ENCODE peak calls at places on chromosomes 2 and 18, in nine cellular contexts. O is CD8-positive, alpha-beta T cell; A is A549; Z is CD4-positive, alpha-beta T cell; X is body of pancreas; W is psoas muscle; J is aorta; M is hepatocyte; P is OCI-LY7. E is an unnamed sample.

GRCh38 chr2:202529389-202529788 is 105.4 kb upstream of the FAM117B start:
- DNase-seq in X (no peak), O (no peak), A (no peak), P (no peak), Z (no peak), M (no peak), J (no peak), W (no peak), E (no peak)

GRCh38 chr2:239239607-239240479 is 161.0 kb downstream of the HDAC4 start:
- DNase-seq in P (no peak), O (no peak), X (no peak), Z (no peak), M (no peak), A (no peak), J (no peak), W (no peak), E (no peak)

GRCh38 chr2:46315103-46315890 is 18.1 kb downstream of the EPAS1 start:
- DNase-seq in X (peak), Z (no peak), P (no peak), J (peak), M (peak), A (peak), W (peak), O (no peak), E (peak)

GRCh38 chr2:54206596-54206995 is 49.4 kb downstream of the TSPYL6 start:
- DNase-seq in J (no peak), O (no peak), M (peak), X (no peak), A (peak), P (peak), Z (no peak), W (no peak), E (no peak)

GRCh38 chr2:119431976-119432881 is 575 bp downstream of the TMEM37 start:
- DNase-seq in J (peak), X (peak), W (no peak), Z (no peak), A (no peak), P (no peak), M (no peak), O (no peak), E (peak)

GRCh38 chr2:173288561-173288960 is 66.1 kb upstream of the CDCA7 start:
- DNase-seq in P (no peak), X (no peak), O (no peak), M (no peak), A (peak), W (no peak), Z (no peak), J (no peak), E (no peak)

GRCh38 chr2:74425523-74425922 is 4.0 kb downstream of the WDR54 start:
- DNase-seq in W (no peak), M (peak), J (no peak), P (no peak), A (no peak), O (no peak), X (no peak), Z (no peak), E (no peak)

GRCh38 chr18:8982416-8983183 is 119.9 kb upstream of the NDUFV2 start:
- DNase-seq in A (peak), P (peak), O (no peak), W (no peak), M (peak), Z (no peak), X (peak), J (no peak), E (peak)

GRCh38 chr2:10119601-10120157 is 2.9 kb upstream of the RRM2 start:
- DNase-seq in X (no peak), M (no peak), P (no peak), A (no peak), J (no peak), Z (no peak), W (no peak), O (no peak), E (no peak)

GRCh38 chr2:38409904-38410167 is 32.8 kb upstream of the ATL2 start:
- DNase-seq in P (no peak), O (no peak), X (no peak), A (no peak), M (no peak), J (no peak), Z (no peak), W (no peak), E (no peak)

GRCh38 chr2:45311559-45311958 is 299.5 kb downstream of the SRBD1 start:
- DNase-seq in P (no peak), Z (no peak), W (no peak), A (no peak), J (no peak), M (no peak), O (no peak), X (no peak), E (no peak)

GRCh38 chr2:230244211-230244610 is 18.7 kb downstream of the SP140 start:
- DNase-seq in J (no peak), Z (no peak), P (no peak), M (no peak), W (no peak), A (no peak), X (no peak), O (no peak), E (no peak)

GRCh38 chr2:229273384-229274338 is 2.6 kb upstream of the PID1 start:
- DNase-seq in M (peak), A (peak), O (no peak), X (peak), Z (no peak), J (peak), P (peak), W (no peak), E (peak)

GRCh38 chr2:219687882-219688559 is 60.6 kb downstream of the SLC4A3 start:
- DNase-seq in J (no peak), P (peak), Z (no peak), M (no peak), X (peak), W (no peak), A (no peak), O (no peak), E (no peak)

GRCh38 chr2:109218087-109218791 is 89.2 kb downstream of the SH3RF3 start:
- DNase-seq in O (peak), A (no peak), M (no peak), X (no peak), W (no peak), J (no peak), P (no peak), Z (no peak), E (no peak)

GRCh38 chr2:134677866-134678774 is 40.7 kb downstream of the TMEM163 start:
- DNase-seq in P (no peak), X (peak), J (no peak), A (no peak), Z (no peak), M (no peak), W (no peak), O (no peak), E (no peak)

GRCh38 chr2:24404582-24404981 is 44.2 kb upstream of the ITSN2 start:
- DNase-seq in W (peak), X (no peak), J (no peak), M (no peak), A (no peak), Z (no peak), P (no peak), O (no peak), E (no peak)

GRCh38 chr2:43184339-43184895 is 42.0 kb downstream of the ZFP36L2 start:
- DNase-seq in W (no peak), P (no peak), M (peak), A (peak), O (peak), J (no peak), X (no peak), Z (no peak), E (peak)

GRCh38 chr2:123154195-123154594 is 870.9 kb upstream of the CNTNAP5 start:
- DNase-seq in O (no peak), Z (no peak), X (no peak), J (no peak), P (no peak), A (no peak), W (no peak), M (no peak), E (no peak)

GRCh38 chr2:100742884-100743283 is 77.1 kb upstream of the NPAS2 start:
- DNase-seq in W (peak), J (no peak), O (no peak), X (no peak), M (peak), P (no peak), Z (no peak), A (no peak), E (no peak)

GRCh38 chr2:219252570-219252899 is 508 bp upstream of the TUBA4B start:
- DNase-seq in X (peak), O (peak), Z (no peak), W (peak), M (no peak), J (no peak), P (no peak), A (peak), E (peak)

GRCh38 chr2:14944562-14945346 is 312.2 kb downstream of the LRATD1 start:
- DNase-seq in M (peak), W (no peak), J (no peak), A (no peak), P (peak), O (no peak), Z (no peak), X (peak), E (no peak)

GRCh38 chr18:73614812-73615211 is 532.8 kb downstream of the FBXO15 start:
- DNase-seq in P (no peak), A (no peak), Z (no peak), W (no peak), J (no peak), O (no peak), M (no peak), X (no peak), E (no peak)

GRCh38 chr2:9311488-9311887 is 104.9 kb downstream of the ASAP2 start:
- DNase-seq in O (no peak), X (peak), W (peak), M (no peak), J (peak), A (no peak), Z (no peak), P (no peak), E (no peak)

GRCh38 chr2:136235451-136236418 is 117.8 kb upstream of the CXCR4 start:
- DNase-seq in M (no peak), P (no peak), O (no peak), J (no peak), X (no peak), Z (no peak), W (no peak), A (peak), E (no peak)

GRCh38 chr2:99404800-99405669 is 67.8 kb downstream of the EIF5B start:
- DNase-seq in A (no peak), M (no peak), O (no peak), P (no peak), J (no peak), X (no peak), W (no peak), Z (no peak), E (no peak)

GRCh38 chr2:159201321-159202063 is 85.0 kb downstream of the WDSUB1 start:
- DNase-seq in X (no peak), O (no peak), P (no peak), Z (no peak), A (no peak), J (no peak), W (no peak), M (no peak), E (no peak)

GRCh38 chr2:169661263-169661662 is 32.9 kb downstream of the CFAP210 start:
- DNase-seq in Z (no peak), X (no peak), A (no peak), M (no peak), J (no peak), O (no peak), P (no peak), W (no peak), E (no peak)

GRCh38 chr18:8260847-8261246 is 348.4 kb upstream of the RAB12 start:
- DNase-seq in A (no peak), Z (no peak), X (no peak), M (no peak), J (no peak), P (no peak), W (no peak), O (no peak), E (no peak)

GRCh38 chr2:111698089-111698488 is 185.9 kb downstream of the ANAPC1 start:
- DNase-seq in X (no peak), J (no peak), W (no peak), O (no peak), P (no peak), A (no peak), M (no peak), Z (no peak), E (peak)

GRCh38 chr18:33210575-33211189 is 229.8 kb downstream of the CCDC178 start:
- DNase-seq in Z (no peak), O (no peak), W (no peak), X (no peak), M (peak), J (no peak), P (peak), A (no peak), E (no peak)

GRCh38 chr18:52670903-52671302 is 330.9 kb downstream of the DCC start:
- DNase-seq in P (peak), O (no peak), Z (no peak), M (peak), A (peak), W (no peak), X (peak), J (no peak), E (no peak)

GRCh38 chr18:22223263-22223960 is 54.0 kb downstream of the GATA6 start:
- DNase-seq in Z (no peak), P (no peak), O (no peak), X (peak), A (peak), M (peak), W (peak), J (peak), E (peak)

GRCh38 chr2:181058378-181059269 is 78.2 kb downstream of the UBE2E3 start:
- DNase-seq in X (peak), P (peak), A (no peak), O (peak), W (no peak), Z (no peak), M (peak), J (no peak), E (peak)

GRCh38 chr2:61679096-61679495 is 140.9 kb upstream of the XPO1 start:
- DNase-seq in J (no peak), O (no peak), Z (no peak), M (no peak), W (no peak), X (no peak), A (no peak), P (no peak), E (no peak)

GRCh38 chr2:160442603-160443002 is 51.0 kb downstream of the RBMS1 start:
- DNase-seq in P (no peak), W (no peak), A (no peak), J (no peak), O (no peak), X (no peak), Z (no peak), M (no peak), E (no peak)

GRCh38 chr2:71043531-71044407 is 24.7 kb upstream of the NAGK start:
- DNase-seq in J (no peak), O (no peak), Z (no peak), P (no peak), A (no peak), X (no peak), W (no peak), M (no peak), E (no peak)

GRCh38 chr2:222912776-222913175 is 51.9 kb downstream of the ACSL3 start:
- DNase-seq in W (no peak), X (no peak), Z (no peak), J (no peak), O (no peak), P (peak), A (no peak), M (no peak), E (no peak)
- H3K27ac ChIP-seq in W (peak), X (no peak), Z (no peak), J (no peak), O (no peak), P (peak), A (no peak), M (no peak), E (no peak)

DNA sequence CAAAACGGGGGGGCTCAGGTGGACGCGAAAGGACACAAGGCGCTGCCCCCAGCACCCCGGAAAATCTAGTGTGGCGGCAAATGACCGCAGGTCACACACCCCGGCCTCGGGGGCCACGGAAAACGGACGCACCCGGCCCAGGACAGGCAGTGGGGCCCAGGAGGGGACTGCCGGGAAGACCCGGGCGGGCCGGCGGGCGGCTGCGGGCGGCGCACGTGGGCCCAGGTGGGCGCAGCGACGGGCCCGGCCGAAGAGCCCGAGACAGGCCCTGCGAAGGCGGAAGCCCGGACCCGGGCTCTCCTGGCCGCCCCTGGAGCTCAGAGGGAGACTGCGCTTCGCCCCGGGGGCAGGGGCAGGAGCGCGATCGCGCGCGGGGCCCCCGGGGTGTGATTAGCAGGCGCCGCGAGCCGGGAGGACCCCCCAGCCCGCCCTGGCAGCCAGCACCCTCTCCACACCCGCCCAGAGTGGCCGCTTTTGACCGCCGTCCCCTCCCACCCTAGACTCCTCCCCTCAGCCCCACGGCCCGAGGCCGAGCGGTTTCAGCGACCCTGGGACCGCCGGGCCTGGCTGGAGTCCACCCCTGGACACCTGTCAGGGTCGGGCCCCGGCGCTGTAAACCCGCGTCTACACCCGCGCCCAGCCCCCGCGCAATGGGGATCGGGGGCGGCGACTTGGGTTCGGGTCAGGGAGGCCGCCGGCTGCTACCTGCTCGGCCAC is 773 bp downstream of the MBP start:
- DNase-seq in X (peak), Z (peak), W (peak), P (peak), O (peak), J (peak), M (peak), A (no peak), E (peak)
- H3K27ac ChIP-seq in X (peak), Z (peak), W (peak), P (peak), O (peak), J (peak), M (peak), A (peak), E (peak)

GRCh38 chr18:6868033-6868432 is 138.5 kb downstream of the ARHGAP28 start:
- DNase-seq in J (no peak), W (no peak), M (no peak), P (no peak), Z (no peak), A (no peak), O (no peak), X (no peak), E (no peak)
- H3K27ac ChIP-seq in J (no peak), W (no peak), M (no peak), P (no peak), Z (no peak), A (no peak), O (no peak), X (no peak), E (no peak)

GRCh38 chr2:88329815-88330603 is 122.5 kb downstream of the FOXI3 start:
- DNase-seq in W (no peak), M (peak), J (no peak), X (no peak), Z (no peak), P (no peak), A (no peak), O (no peak), E (no peak)
- H3K27ac ChIP-seq in W (no peak), M (peak), J (no peak), X (no peak), Z (no peak), P (no peak), A (no peak), O (no peak), E (no peak)

DNA sequence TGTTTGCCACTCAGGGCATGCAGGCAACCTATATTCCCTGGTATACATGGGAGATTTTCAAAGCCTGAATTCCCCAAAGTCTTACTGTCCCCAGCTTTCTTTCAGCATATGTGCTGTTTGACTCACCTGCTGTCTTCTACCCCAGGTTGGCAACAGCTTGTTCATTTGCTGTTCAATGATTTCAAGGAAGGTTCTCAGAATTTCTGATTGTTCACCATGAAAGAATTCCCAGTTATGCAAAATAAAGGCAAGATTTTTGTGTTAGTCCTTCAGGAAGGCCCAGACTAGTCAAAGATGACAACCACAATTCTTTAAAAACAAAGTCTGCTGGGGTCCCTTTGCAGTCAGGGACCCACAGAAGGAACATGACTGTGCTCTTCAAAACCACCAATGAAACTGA is 1057.8 kb upstream of the CDH2 start:
- DNase-seq in X (no peak), J (no peak), W (no peak), P (no peak), A (no peak), Z (no peak), M (no peak), O (no peak), E (no peak)
- H3K27ac ChIP-seq in X (no peak), J (no peak), W (no peak), P (no peak), A (no peak), Z (no peak), M (no peak), O (no peak), E (no peak)

DNA sequence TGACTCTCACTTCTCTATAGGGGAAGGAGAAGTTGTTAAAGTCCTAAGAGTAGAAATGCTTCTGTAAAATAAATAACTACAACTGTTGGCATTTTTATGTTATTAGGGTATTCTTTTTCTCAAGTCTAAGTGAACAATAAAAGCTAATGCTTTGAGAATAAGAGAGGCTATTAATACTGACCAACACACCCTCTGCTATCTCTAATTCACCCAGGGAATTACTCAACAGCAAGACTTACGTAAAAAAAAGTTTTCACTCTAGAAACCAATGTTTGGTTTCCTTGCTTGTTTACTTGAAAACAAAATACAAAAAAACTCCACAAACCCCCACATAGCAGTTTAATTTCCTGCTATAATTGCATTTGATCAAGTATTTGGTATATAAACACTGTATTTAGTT is 25.2 kb downstream of the CHN1 start:
- DNase-seq in Z (no peak), W (no peak), P (no peak), X (no peak), O (no peak), J (no peak), M (no peak), A (no peak), E (no peak)
- H3K27ac ChIP-seq in Z (no peak), W (no peak), P (no peak), X (no peak), O (no peak), J (no peak), M (no peak), A (no peak), E (no peak)